ENCODE peak calls at places on chromosomes 3 and 15, in seven cellular contexts. F is cardiac fibroblast, R is cardiac muscle cell, O is WTC11, E is HFFc6, P is RWPE2, D is Calu3. U is an unnamed sample.

GRCh38 chr3:138338816-138339215 is 9.2 kb upstream of the NME9 start:
- DNase-seq in F (no peak), E (no peak), D (no peak), R (no peak), O (no peak), P (no peak), U (no peak)

GRCh38 chr3:44674211-44674610 is 25.7 kb downstream of the ZNF35 start:
- DNase-seq in F (peak), R (no peak), P (no peak), E (no peak), D (no peak), O (no peak), U (no peak)

GRCh38 chr3:178291555-178291954 is 244.7 kb upstream of the KCNMB2 start:
- DNase-seq in P (no peak), D (no peak), F (no peak), R (no peak), E (no peak), O (no peak), U (no peak)

GRCh38 chr3:119779731-119780383 is 2.0 kb upstream of the NR1I2 start:
- DNase-seq in P (no peak), D (no peak), R (no peak), F (no peak), O (no peak), E (no peak), U (no peak)

GRCh38 chr3:185744997-185745843 is 79.6 kb downstream of the IGF2BP2 start:
- DNase-seq in P (peak), D (no peak), O (no peak), F (peak), R (no peak), E (peak), U (no peak)

GRCh38 chr3:24496529-24497482 is 2.2 kb upstream of the THRB start:
- DNase-seq in E (peak), P (no peak), D (peak), R (peak), F (peak), O (peak), U (peak)

GRCh38 chr3:65556934-65557577 is 481.7 kb downstream of the MAGI1 start:
- DNase-seq in R (no peak), E (no peak), D (no peak), O (no peak), F (no peak), P (no peak), U (no peak)

GRCh38 chr3:141326626-141327025 is 41.7 kb upstream of the ZBTB38 start:
- DNase-seq in F (peak), P (no peak), O (no peak), R (no peak), E (no peak), D (no peak), U (no peak)

GRCh38 chr3:11221818-11222217 is 50.4 kb upstream of the ATG7 start:
- DNase-seq in D (no peak), E (no peak), O (no peak), F (no peak), P (no peak), R (no peak), U (no peak)

GRCh38 chr3:50396502-50396901 is 37.2 kb upstream of the TMEM115 start:
- DNase-seq in D (peak), R (no peak), F (no peak), P (no peak), O (no peak), E (no peak), U (no peak)

GRCh38 chr3:29353807-29354206 is 72.9 kb downstream of the RBMS3 start:
- DNase-seq in O (no peak), D (no peak), R (no peak), F (no peak), E (no peak), P (no peak), U (no peak)

GRCh38 chr3:155912574-155913190 is 42.2 kb downstream of the GMPS start:
- DNase-seq in P (no peak), E (peak), R (no peak), O (no peak), D (no peak), F (peak), U (no peak)

GRCh38 chr3:123449986-123450474 is 1.1 kb upstream of the ADCY5 start:
- DNase-seq in R (peak), O (peak), P (no peak), E (no peak), D (no peak), F (no peak), U (no peak)

GRCh38 chr3:16668776-16669545 is 63.7 kb upstream of the DAZL start:
- DNase-seq in D (no peak), R (no peak), O (no peak), F (no peak), E (no peak), P (no peak), U (no peak)

GRCh38 chr3:13016083-13016725 is 57.0 kb downstream of the IQSEC1 start:
- DNase-seq in D (no peak), P (no peak), F (no peak), O (no peak), R (no peak), E (no peak), U (peak)

GRCh38 chr15:44535509-44536297 is 1.2 kb upstream of the EIF3J start:
- DNase-seq in O (no peak), R (peak), D (peak), P (no peak), E (no peak), F (no peak), U (no peak)

GRCh38 chr15:63892794-63893441 is 59.2 kb upstream of the HERC1 start:
- DNase-seq in F (no peak), D (no peak), R (no peak), P (no peak), E (no peak), O (no peak), U (no peak)

GRCh38 chr3:101229681-101230080 is 90.7 kb downstream of the IMPG2 start:
- DNase-seq in D (no peak), E (peak), P (no peak), R (no peak), F (peak), O (no peak), U (no peak)

GRCh38 chr15:92624401-92624991 is 31.1 kb downstream of the FAM174B start:
- DNase-seq in E (no peak), R (no peak), P (no peak), O (no peak), D (no peak), F (no peak), U (peak)

GRCh38 chr3:155070932-155071387 is 9.2 kb upstream of the MME start:
- DNase-seq in O (no peak), P (no peak), E (peak), F (peak), R (no peak), D (no peak), U (no peak)

GRCh38 chr15:84934942-84935729 is 46.5 kb upstream of the PDE8A start:
- DNase-seq in E (no peak), R (peak), O (peak), P (no peak), D (peak), F (no peak), U (no peak)

GRCh38 chr15:83207622-83208356 is at the start of gene HDGFL3:
- DNase-seq in F (peak), P (peak), D (peak), E (peak), R (peak), O (peak), U (no peak)

GRCh38 chr3:189652042-189652441 is 20.9 kb downstream of the TP63 start:
- DNase-seq in O (peak), D (no peak), R (peak), P (no peak), F (peak), E (no peak), U (no peak)

GRCh38 chr3:17852217-17852616 is 109.8 kb upstream of the TBC1D5 start:
- DNase-seq in F (no peak), R (no peak), P (no peak), E (no peak), D (no peak), O (no peak), U (no peak)

GRCh38 chr15:40333922-40334492 is 6.7 kb downstream of the CCDC9B start:
- DNase-seq in E (no peak), D (no peak), R (no peak), P (no peak), F (peak), O (no peak), U (peak)

GRCh38 chr3:66450389-66451022 is 50.3 kb downstream of the LRIG1 start:
- DNase-seq in E (peak), D (no peak), F (peak), R (no peak), O (no peak), P (no peak), U (no peak)

GRCh38 chr3:59940690-59941089 is 890.9 kb upstream of the CFAP20DC start:
- DNase-seq in P (no peak), E (no peak), O (no peak), F (no peak), R (no peak), D (no peak), U (no peak)

GRCh38 chr15:55619783-55620182 is 31.6 kb upstream of the PYGO1 start:
- DNase-seq in O (no peak), P (no peak), F (no peak), E (no peak), R (no peak), D (no peak), U (no peak)

GRCh38 chr3:62051506-62051905 is 321.8 kb downstream of the FEZF2 start:
- DNase-seq in F (peak), E (peak), D (no peak), P (no peak), O (peak), R (peak), U (no peak)

GRCh38 chr3:151568095-151568685 is 107.3 kb upstream of the IGSF10 start:
- DNase-seq in P (no peak), E (no peak), D (no peak), R (no peak), O (no peak), F (peak), U (no peak)

GRCh38 chr3:105368575-105369500 is 2.1 kb downstream of the ALCAM start:
- DNase-seq in P (peak), F (peak), R (peak), D (peak), O (peak), E (no peak), U (peak)

GRCh38 chr3:147405552-147406254 is 640 bp downstream of the ZIC4 start:
- DNase-seq in P (no peak), O (peak), F (no peak), E (no peak), D (no peak), R (no peak), U (peak)

GRCh38 chr15:41511331-41512077 is 2.1 kb downstream of the LTK start:
- DNase-seq in R (no peak), E (no peak), F (no peak), D (peak), P (no peak), O (peak), U (no peak)

GRCh38 chr15:85750807-85751730 is 43.7 kb downstream of the KLHL25 start:
- DNase-seq in F (no peak), R (no peak), E (no peak), D (no peak), O (peak), P (peak), U (no peak)

GRCh38 chr3:146139586-146140110 is 21.3 kb downstream of the PLOD2 start:
- DNase-seq in D (no peak), P (no peak), O (no peak), R (no peak), F (no peak), E (no peak), U (no peak)

GRCh38 chr15:55526559-55527036 is 18.6 kb upstream of the DNAAF4 start:
- DNase-seq in P (no peak), R (peak), E (peak), O (no peak), D (peak), F (peak), U (no peak)

GRCh38 chr3:154040283-154040682 is 80.9 kb upstream of the ARHGEF26 start:
- DNase-seq in P (no peak), O (no peak), F (peak), R (no peak), D (peak), E (no peak), U (no peak)

GRCh38 chr3:117019082-117019713 is 309.6 kb downstream of the TUSC7 start:
- DNase-seq in D (peak), P (no peak), F (peak), R (peak), O (peak), E (peak), U (no peak)

GRCh38 chr15:85411992-85412538 is 31.7 kb downstream of the AKAP13 start:
- DNase-seq in D (no peak), P (no peak), R (no peak), F (peak), O (no peak), E (peak), U (no peak)

GRCh38 chr3:41716391-41716910 is 245.5 kb downstream of the ULK4 start:
- DNase-seq in R (no peak), D (no peak), F (peak), P (no peak), E (no peak), O (no peak), U (no peak)
- TF ChIP-seq CTCF in R (peak), D (no peak), F (peak), P (peak), E (peak), O (no peak), U (peak)

DNA sequence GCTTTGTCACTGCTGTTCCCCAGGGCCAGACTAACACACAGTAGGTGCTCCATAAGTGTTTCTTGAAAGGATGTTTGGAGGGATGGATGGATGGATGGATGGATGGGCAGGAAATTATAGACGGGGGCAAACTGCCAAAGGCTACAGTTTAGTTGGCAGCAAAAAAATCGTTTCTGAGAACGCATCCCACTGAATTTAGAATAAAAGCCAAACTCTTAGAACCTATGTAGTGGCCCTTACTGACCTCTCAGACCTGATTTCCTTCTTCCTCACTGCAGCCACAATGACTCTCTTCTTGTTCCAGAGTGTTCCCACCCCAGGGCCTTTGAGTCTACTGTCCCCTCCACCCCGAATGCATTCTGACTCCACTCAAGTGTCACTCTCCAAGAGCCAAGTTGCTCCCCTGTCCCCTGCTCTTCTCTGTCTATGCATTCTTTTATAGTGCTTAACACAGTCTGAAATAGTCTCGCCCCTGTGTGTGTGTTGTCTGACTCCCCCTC is 5.2 kb upstream of the GATA2 start:
- DNase-seq in E (no peak), O (no peak), F (no peak), P (no peak), R (no peak), D (no peak), U (peak)
- TF ChIP-seq CTCF in E (peak), O (no peak), F (no peak), P (peak), R (no peak), D (no peak), U (peak)

DNA sequence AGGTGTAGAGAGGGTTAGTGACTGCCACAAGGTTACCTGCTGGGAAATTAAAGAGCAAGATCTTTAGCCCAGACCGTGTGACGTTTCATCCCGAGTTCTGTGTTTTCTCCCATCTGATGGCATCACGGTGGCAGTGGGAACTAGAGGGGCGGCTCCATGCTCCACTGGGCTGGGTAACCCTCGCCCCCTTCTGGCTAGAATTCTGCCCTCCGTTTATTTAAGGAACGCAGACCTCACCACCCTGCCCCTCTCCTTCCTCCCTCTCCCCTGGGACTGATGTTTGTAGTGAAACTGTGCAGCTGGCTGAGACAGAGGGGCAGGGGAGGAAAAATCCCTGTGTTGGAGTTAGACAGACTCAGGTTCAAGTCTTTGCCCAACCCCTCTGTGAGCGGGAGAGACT is 65.6 kb downstream of the ITGA11 start:
- DNase-seq in E (no peak), O (peak), P (no peak), F (no peak), D (no peak), R (peak), U (no peak)
- TF ChIP-seq CTCF in E (no peak), O (no peak), P (no peak), F (peak), D (no peak), R (no peak), U (peak)

DNA sequence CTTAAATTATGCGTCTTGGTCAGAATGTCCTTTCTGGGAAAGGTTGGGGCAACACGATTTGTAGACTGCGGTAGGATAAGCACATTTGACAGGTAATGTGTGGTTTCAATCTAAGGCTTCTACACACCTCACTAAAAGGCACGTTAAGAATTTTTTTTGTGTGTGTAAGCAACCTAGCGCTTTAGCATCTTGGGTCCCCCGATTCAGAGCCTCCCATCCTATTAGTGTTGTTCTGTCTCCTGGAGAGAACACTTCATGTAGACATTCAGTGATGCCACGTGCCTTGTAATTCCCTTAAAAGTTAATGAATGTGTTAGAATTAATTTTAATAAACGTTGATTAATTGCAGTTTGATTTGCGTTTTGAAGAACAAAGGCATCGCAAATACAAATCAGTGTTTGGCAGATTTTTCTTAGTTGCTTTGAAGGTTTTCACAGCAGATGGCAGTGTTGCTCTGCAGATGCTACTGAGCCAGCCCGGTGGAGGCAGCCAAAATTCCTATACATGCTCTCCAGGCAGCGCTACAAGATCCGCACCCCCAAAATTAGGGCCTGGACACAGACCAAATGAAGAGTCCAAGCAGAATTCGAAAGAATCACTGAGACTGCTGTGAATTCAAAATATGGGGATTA is 63.5 kb downstream of the OTOL1 start:
- DNase-seq in D (peak), R (peak), O (peak), F (peak), E (peak), P (no peak), U (no peak)
- TF ChIP-seq CTCF in D (peak), R (peak), O (peak), F (peak), E (peak), P (peak), U (peak)

GRCh38 chr3:132248490-132248889 is 68.7 kb upstream of the ACP3 start:
- DNase-seq in P (no peak), O (no peak), R (no peak), E (no peak), D (no peak), F (no peak), U (no peak)

GRCh38 chr3:132245547-132245946 is 71.7 kb upstream of the ACP3 start:
- DNase-seq in P (no peak), E (no peak), O (no peak), F (peak), R (no peak), D (peak), U (no peak)

GRCh38 chr3:132242790-132243189 is 74.4 kb upstream of the ACP3 start:
- DNase-seq in R (no peak), P (no peak), O (no peak), D (no peak), F (no peak), E (no peak), U (no peak)

GRCh38 chr3:132246212-132246611 is 71.0 kb upstream of the ACP3 start:
- DNase-seq in R (no peak), P (no peak), F (no peak), O (no peak), D (no peak), E (no peak), U (no peak)

GRCh38 chr3:132247211-132247610 is 70.0 kb upstream of the ACP3 start:
- DNase-seq in D (no peak), R (no peak), O (no peak), E (no peak), F (no peak), P (no peak), U (no peak)
- TF ChIP-seq CTCF in D (no peak), R (no peak), O (no peak), E (no peak), F (no peak), P (no peak), U (no peak)

GRCh38 chr3:98587654-98588532 is 5.5 kb downstream of the CPOX start:
- DNase-seq in D (no peak), E (no peak), F (no peak), O (no peak), P (no peak), R (no peak), U (no peak)
- TF ChIP-seq CTCF in D (no peak), E (peak), F (peak), O (no peak), P (peak), R (peak), U (peak)

U was measured in chondrocyte.